ENCODE peak calls at places on chromosome 17, in five cellular contexts. P is Karpas-422, L is ecto neural progenitor cell, R is AG08396, K is KG1. Q is an unnamed sample.

GRCh38 chr17:48051706-48052486 is 3.7 kb downstream of the NFE2L1 start:
- DNase-seq in P (no peak), K (no peak), L (peak; percentile 50), R (peak; percentile 52), Q (no peak)

GRCh38 chr17:9907883-9908648 is 3.0 kb upstream of the RCVRN start:
- DNase-seq in P (no peak), L (peak; percentile 62), K (no peak), R (no peak), Q (no peak)

GRCh38 chr17:6574689-6575595 is 18.6 kb upstream of the PITPNM3 start:
- DNase-seq in P (no peak), L (peak; percentile 65), R (peak; percentile 59), K (no peak), Q (no peak)

GRCh38 chr17:17902877-17903276 is 66.1 kb upstream of the SREBF1 start:
- DNase-seq in P (no peak), K (no peak), R (no peak), L (no peak), Q (no peak)

GRCh38 chr17:42210046-42210445 is 15.8 kb upstream of the GHDC start:
- DNase-seq in R (no peak), L (no peak), K (no peak), P (no peak), Q (no peak)

GRCh38 chr17:36980281-36980761 is 31.6 kb downstream of the AATF start:
- DNase-seq in K (no peak), L (no peak), P (no peak), R (no peak), Q (no peak)

GRCh38 chr17:7356072-7356549 is 1.2 kb downstream of the TMEM95 start:
- DNase-seq in P (peak; percentile 94), K (peak; percentile 32), R (peak; percentile 71), L (peak; percentile 93), Q (no peak)

GRCh38 chr17:81039854-81040758 is 5.2 kb downstream of the BAIAP2 start:
- DNase-seq in R (peak; percentile 44), P (no peak), L (no peak), K (no peak), Q (no peak)

GRCh38 chr17:29007456-29008455 is 1.9 kb upstream of the SEZ6 start:
- DNase-seq in R (peak; percentile 70), P (no peak), K (no peak), L (no peak), Q (no peak)

GRCh38 chr17:67260051-67260987 is 15.3 kb upstream of the HELZ start:
- DNase-seq in P (no peak), L (no peak), K (peak; percentile 55), R (peak; percentile 49), Q (peak; percentile 43)

GRCh38 chr17:55273579-55274370 is 9.0 kb downstream of the HLF start:
- DNase-seq in R (peak; percentile 48), K (no peak), L (no peak), P (peak; percentile 4), Q (no peak)

GRCh38 chr17:57375040-57375769 is 118.9 kb downstream of the MSI2 start:
- DNase-seq in P (no peak), L (no peak), R (no peak), K (no peak), Q (no peak)

GRCh38 chr17:80005360-80006338 is 30.0 kb downstream of the TBC1D16 start:
- DNase-seq in K (peak; percentile 24), R (peak; percentile 92), L (peak; percentile 83), P (peak; percentile 79), Q (no peak)

GRCh38 chr17:72527819-72528218 is 407.0 kb downstream of the SOX9 start:
- DNase-seq in R (no peak), L (no peak), K (no peak), P (no peak), Q (no peak)

GRCh38 chr17:46173153-46173552 is 20.1 kb downstream of the KANSL1 start:
- DNase-seq in P (no peak), R (no peak), L (no peak), K (no peak), Q (no peak)

GRCh38 chr17:34306466-34306865 is 12.8 kb upstream of the CCL8 start:
- DNase-seq in R (peak; percentile 77), P (no peak), K (no peak), L (peak; percentile 48), Q (peak; percentile 55)

GRCh38 chr17:69445132-69445531 is 30.6 kb downstream of the MAP2K6 start:
- DNase-seq in P (no peak), K (peak; percentile 27), R (no peak), L (peak; percentile 3), Q (no peak)

GRCh38 chr17:18069101-18069500 is 18.6 kb upstream of the DRG2 start:
- DNase-seq in P (no peak), R (no peak), L (no peak), K (no peak), Q (no peak)

GRCh38 chr17:61149862-61150362 is 249.7 kb upstream of the TBX2 start:
- DNase-seq in L (no peak), K (no peak), R (no peak), P (no peak), Q (no peak)

GRCh38 chr17:42002792-42003301 is 14.4 kb downstream of the DNAJC7 start:
- DNase-seq in P (no peak), R (no peak), L (no peak), K (no peak), Q (no peak)

GRCh38 chr17:82287849-82288601 is 14.5 kb upstream of the CSNK1D start:
- DNase-seq in P (no peak), K (no peak), L (no peak), R (peak; percentile 71), Q (no peak)

GRCh38 chr17:61076649-61077048 is 323.0 kb upstream of the TBX2 start:
- DNase-seq in L (no peak), K (no peak), P (no peak), R (no peak), Q (no peak)

GRCh38 chr17:82236142-82236971 is 7.5 kb downstream of the SLC16A3 start:
- DNase-seq in L (peak; percentile 90), K (no peak), R (peak; percentile 77), P (peak; percentile 88), Q (no peak)

GRCh38 chr17:13265306-13265705 is 247.5 kb upstream of the ELAC2 start:
- DNase-seq in K (no peak), L (no peak), P (no peak), R (no peak), Q (no peak)

GRCh38 chr17:78680436-78680835 is 101.6 kb downstream of the CYTH1 start:
- DNase-seq in K (no peak), P (no peak), L (no peak), R (no peak), Q (no peak)

GRCh38 chr17:18040287-18040858 is 1.2 kb downstream of the GID4 start:
- DNase-seq in P (no peak), R (no peak), L (no peak), K (no peak), Q (no peak)

GRCh38 chr17:76474894-76475293 is 7.5 kb downstream of the AANAT start:
- DNase-seq in P (no peak), K (no peak), R (no peak), L (no peak), Q (no peak)

GRCh38 chr17:1871743-1872142 is 41.9 kb downstream of the RPA1 start:
- DNase-seq in L (no peak), R (no peak), K (no peak), P (no peak), Q (no peak)

Q was measured in vagina.